ENCODE peak calls at places on chromosomes 6 and 20, in seven cellular contexts. One of them, this sample, is unnamed.

GRCh38 chr6:57207872-57208271 is 14.2 kb downstream of the RAB23 start:
- DNase-seq in HAP-1: no peak
- DNase-seq in left ventricle myocardium inferior: no peak
- DNase-seq in effector memory CD4-positive, alpha-beta T cell: no peak
- DNase-seq in GM06990: no peak
- DNase-seq in fibroblast of lung: no peak
- DNase-seq in CD8-positive, alpha-beta T cell: no peak
- DNase-seq in this sample: no peak

GRCh38 chr20:32037929-32038328 is 14.1 kb upstream of the HCK start:
- DNase-seq in HAP-1: no peak
- DNase-seq in left ventricle myocardium inferior: no peak
- DNase-seq in effector memory CD4-positive, alpha-beta T cell: no peak
- DNase-seq in GM06990: no peak
- DNase-seq in fibroblast of lung: peak; percentile 66
- DNase-seq in CD8-positive, alpha-beta T cell: no peak
- DNase-seq in this sample: peak; percentile 48

GRCh38 chr20:25272223-25273000 is 24.5 kb downstream of the PYGB start:
- DNase-seq in HAP-1: no peak
- DNase-seq in left ventricle myocardium inferior: peak; percentile 7
- DNase-seq in effector memory CD4-positive, alpha-beta T cell: no peak
- DNase-seq in GM06990: no peak
- DNase-seq in fibroblast of lung: no peak
- DNase-seq in CD8-positive, alpha-beta T cell: no peak
- DNase-seq in this sample: peak; percentile 46

GRCh38 chr6:113055086-113055485 is 708.0 kb downstream of the RFPL4B start:
- DNase-seq in HAP-1: no peak
- DNase-seq in left ventricle myocardium inferior: no peak
- DNase-seq in effector memory CD4-positive, alpha-beta T cell: no peak
- DNase-seq in GM06990: no peak
- DNase-seq in fibroblast of lung: no peak
- DNase-seq in CD8-positive, alpha-beta T cell: no peak
- DNase-seq in this sample: no peak

GRCh38 chr6:90375681-90376439 is 79.2 kb upstream of the BACH2 start:
- DNase-seq in HAP-1: no peak
- DNase-seq in left ventricle myocardium inferior: no peak
- DNase-seq in effector memory CD4-positive, alpha-beta T cell: no peak
- DNase-seq in GM06990: no peak
- DNase-seq in fibroblast of lung: peak; percentile 94
- DNase-seq in CD8-positive, alpha-beta T cell: no peak
- DNase-seq in this sample: peak; percentile 71

GRCh38 chr6:137094411-137095008 is 49.7 kb upstream of the IL20RA start:
- DNase-seq in HAP-1: peak; percentile 74
- DNase-seq in left ventricle myocardium inferior: peak; percentile 22
- DNase-seq in effector memory CD4-positive, alpha-beta T cell: peak; percentile 40
- DNase-seq in GM06990: peak; percentile 75
- DNase-seq in fibroblast of lung: peak; percentile 54
- DNase-seq in CD8-positive, alpha-beta T cell: peak; percentile 14
- DNase-seq in this sample: peak; percentile 74

GRCh38 chr6:138378463-138378862 is 758 bp downstream of the SMIM28 start:
- DNase-seq in HAP-1: no peak
- DNase-seq in left ventricle myocardium inferior: no peak
- DNase-seq in effector memory CD4-positive, alpha-beta T cell: no peak
- DNase-seq in GM06990: no peak
- DNase-seq in fibroblast of lung: no peak
- DNase-seq in CD8-positive, alpha-beta T cell: no peak
- DNase-seq in this sample: no peak

GRCh38 chr6:1118287-1118647 is 193.6 kb upstream of the FOXQ1 start:
- DNase-seq in HAP-1: no peak
- DNase-seq in left ventricle myocardium inferior: no peak
- DNase-seq in effector memory CD4-positive, alpha-beta T cell: no peak
- DNase-seq in GM06990: no peak
- DNase-seq in fibroblast of lung: no peak
- DNase-seq in CD8-positive, alpha-beta T cell: no peak
- DNase-seq in this sample: no peak

GRCh38 chr6:98590957-98591356 is 243.4 kb upstream of the POU3F2 start:
- DNase-seq in HAP-1: no peak
- DNase-seq in left ventricle myocardium inferior: no peak
- DNase-seq in effector memory CD4-positive, alpha-beta T cell: no peak
- DNase-seq in GM06990: no peak
- DNase-seq in fibroblast of lung: no peak
- DNase-seq in CD8-positive, alpha-beta T cell: no peak
- DNase-seq in this sample: no peak

GRCh38 chr6:63451238-63451637 is 121.0 kb upstream of the LOC128125822 start:
- DNase-seq in HAP-1: no peak
- DNase-seq in left ventricle myocardium inferior: no peak
- DNase-seq in effector memory CD4-positive, alpha-beta T cell: no peak
- DNase-seq in GM06990: no peak
- DNase-seq in fibroblast of lung: no peak
- DNase-seq in CD8-positive, alpha-beta T cell: no peak
- DNase-seq in this sample: no peak

GRCh38 chr6:112839525-112839961 is 492.4 kb downstream of the RFPL4B start:
- DNase-seq in HAP-1: no peak
- DNase-seq in left ventricle myocardium inferior: no peak
- DNase-seq in effector memory CD4-positive, alpha-beta T cell: no peak
- DNase-seq in GM06990: no peak
- DNase-seq in fibroblast of lung: peak; percentile 91
- DNase-seq in CD8-positive, alpha-beta T cell: no peak
- DNase-seq in this sample: peak; percentile 69

GRCh38 chr6:15501806-15502450 is 160.9 kb downstream of the DTNBP1 start:
- DNase-seq in HAP-1: no peak
- DNase-seq in left ventricle myocardium inferior: peak; percentile 55
- DNase-seq in effector memory CD4-positive, alpha-beta T cell: no peak
- DNase-seq in GM06990: no peak
- DNase-seq in fibroblast of lung: peak; percentile 84
- DNase-seq in CD8-positive, alpha-beta T cell: no peak
- DNase-seq in this sample: peak; percentile 49

GRCh38 chr6:15987569-15987968 is 141.3 kb upstream of the MYLIP start:
- DNase-seq in HAP-1: peak; percentile 30
- DNase-seq in left ventricle myocardium inferior: no peak
- DNase-seq in effector memory CD4-positive, alpha-beta T cell: no peak
- DNase-seq in GM06990: no peak
- DNase-seq in fibroblast of lung: peak; percentile 52
- DNase-seq in CD8-positive, alpha-beta T cell: no peak
- DNase-seq in this sample: peak; percentile 80

GRCh38 chr6:106517699-106518098 is 111.6 kb downstream of the RTN4IP1 start:
- DNase-seq in HAP-1: no peak
- DNase-seq in left ventricle myocardium inferior: no peak
- DNase-seq in effector memory CD4-positive, alpha-beta T cell: no peak
- DNase-seq in GM06990: no peak
- DNase-seq in fibroblast of lung: no peak
- DNase-seq in CD8-positive, alpha-beta T cell: no peak
- DNase-seq in this sample: no peak

GRCh38 chr6:74065713-74066112 is 369.7 kb downstream of the CD109 start:
- DNase-seq in HAP-1: no peak
- DNase-seq in left ventricle myocardium inferior: no peak
- DNase-seq in effector memory CD4-positive, alpha-beta T cell: no peak
- DNase-seq in GM06990: no peak
- DNase-seq in fibroblast of lung: no peak
- DNase-seq in CD8-positive, alpha-beta T cell: no peak
- DNase-seq in this sample: no peak

GRCh38 chr6:75285156-75285639 is 606 bp upstream of the TMEM30A start:
- DNase-seq in HAP-1: no peak
- DNase-seq in left ventricle myocardium inferior: no peak
- DNase-seq in effector memory CD4-positive, alpha-beta T cell: no peak
- DNase-seq in GM06990: peak; percentile 50
- DNase-seq in fibroblast of lung: no peak
- DNase-seq in CD8-positive, alpha-beta T cell: no peak
- DNase-seq in this sample: no peak

GRCh38 chr20:46087161-46087560 is 2.6 kb downstream of the NCOA5 start:
- DNase-seq in HAP-1: no peak
- DNase-seq in left ventricle myocardium inferior: no peak
- DNase-seq in effector memory CD4-positive, alpha-beta T cell: no peak
- DNase-seq in GM06990: no peak
- DNase-seq in fibroblast of lung: peak; percentile 5
- DNase-seq in CD8-positive, alpha-beta T cell: no peak
- DNase-seq in this sample: no peak

GRCh38 chr20:59835448-59836395 is 97.7 kb downstream of the SYCP2 start:
- DNase-seq in HAP-1: peak; percentile 53
- DNase-seq in left ventricle myocardium inferior: peak; percentile 46
- DNase-seq in effector memory CD4-positive, alpha-beta T cell: no peak
- DNase-seq in GM06990: no peak
- DNase-seq in fibroblast of lung: peak; percentile 38
- DNase-seq in CD8-positive, alpha-beta T cell: no peak
- DNase-seq in this sample: peak; percentile 38

GRCh38 chr20:59042151-59042795 is at the start of gene PRELID3B:
- DNase-seq in HAP-1: peak; percentile 43
- DNase-seq in left ventricle myocardium inferior: peak; percentile 36
- DNase-seq in effector memory CD4-positive, alpha-beta T cell: no peak
- DNase-seq in GM06990: no peak
- DNase-seq in fibroblast of lung: peak; percentile 11
- DNase-seq in CD8-positive, alpha-beta T cell: no peak
- DNase-seq in this sample: no peak

GRCh38 chr6:10520468-10520867 is 683 bp upstream of the GCNT2 start:
- DNase-seq in HAP-1: no peak
- DNase-seq in left ventricle myocardium inferior: no peak
- DNase-seq in effector memory CD4-positive, alpha-beta T cell: no peak
- DNase-seq in GM06990: no peak
- DNase-seq in fibroblast of lung: peak; percentile 30
- DNase-seq in CD8-positive, alpha-beta T cell: no peak
- DNase-seq in this sample: peak; percentile 16

GRCh38 chr20:43188861-43189613 is 669 bp downstream of the PTPRT start:
- DNase-seq in HAP-1: no peak
- DNase-seq in left ventricle myocardium inferior: no peak
- DNase-seq in effector memory CD4-positive, alpha-beta T cell: no peak
- DNase-seq in GM06990: no peak
- DNase-seq in fibroblast of lung: no peak
- DNase-seq in CD8-positive, alpha-beta T cell: no peak
- DNase-seq in this sample: no peak

GRCh38 chr20:10670521-10671220 is 3.1 kb downstream of the JAG1 start:
- DNase-seq in HAP-1: peak; percentile 35
- DNase-seq in left ventricle myocardium inferior: no peak
- DNase-seq in effector memory CD4-positive, alpha-beta T cell: no peak
- DNase-seq in GM06990: peak; percentile 55
- DNase-seq in fibroblast of lung: no peak
- DNase-seq in CD8-positive, alpha-beta T cell: no peak
- DNase-seq in this sample: no peak

GRCh38 chr20:34705008-34705382 is 851 bp downstream of the TP53INP2 start:
- DNase-seq in HAP-1: no peak
- DNase-seq in left ventricle myocardium inferior: no peak
- DNase-seq in effector memory CD4-positive, alpha-beta T cell: no peak
- DNase-seq in GM06990: no peak
- DNase-seq in fibroblast of lung: no peak
- DNase-seq in CD8-positive, alpha-beta T cell: no peak
- DNase-seq in this sample: peak; percentile 26

GRCh38 chr20:34703573-34704176 is 469 bp upstream of the TP53INP2 start:
- DNase-seq in HAP-1: peak; percentile 34
- DNase-seq in left ventricle myocardium inferior: no peak
- DNase-seq in effector memory CD4-positive, alpha-beta T cell: no peak
- DNase-seq in GM06990: no peak
- DNase-seq in fibroblast of lung: peak; percentile 22
- DNase-seq in CD8-positive, alpha-beta T cell: no peak
- DNase-seq in this sample: peak; percentile 21

GRCh38 chr20:34703061-34703572 is 1.0 kb upstream of the TP53INP2 start:
- DNase-seq in HAP-1: no peak
- DNase-seq in left ventricle myocardium inferior: no peak
- DNase-seq in effector memory CD4-positive, alpha-beta T cell: no peak
- DNase-seq in GM06990: no peak
- DNase-seq in fibroblast of lung: no peak
- DNase-seq in CD8-positive, alpha-beta T cell: no peak
- DNase-seq in this sample: no peak

GRCh38 chr20:34705383-34706021 is 1.4 kb downstream of the TP53INP2 start:
- DNase-seq in HAP-1: peak; percentile 22
- DNase-seq in left ventricle myocardium inferior: peak; percentile 41
- DNase-seq in effector memory CD4-positive, alpha-beta T cell: no peak
- DNase-seq in GM06990: peak; percentile 14
- DNase-seq in fibroblast of lung: no peak
- DNase-seq in CD8-positive, alpha-beta T cell: no peak
- DNase-seq in this sample: peak; percentile 20

GRCh38 chr20:34704177-34705007 is at the start of gene TP53INP2:
- DNase-seq in HAP-1: peak; percentile 96
- DNase-seq in left ventricle myocardium inferior: peak; percentile 97
- DNase-seq in effector memory CD4-positive, alpha-beta T cell: peak; percentile 90
- DNase-seq in GM06990: peak; percentile 87
- DNase-seq in fibroblast of lung: peak; percentile 89
- DNase-seq in CD8-positive, alpha-beta T cell: peak; percentile 82
- DNase-seq in this sample: peak; percentile 85
- H3K36me3 ChIP-seq in HAP-1: no peaks in the 10 kb centered on the region
- H3K36me3 ChIP-seq in left ventricle myocardium inferior: no peaks in the 10 kb centered on the region
- H3K36me3 ChIP-seq in effector memory CD4-positive, alpha-beta T cell: no peaks in the 10 kb centered on the region
- H3K36me3 ChIP-seq in GM06990: no peaks in the 10 kb centered on the region
- H3K36me3 ChIP-seq in fibroblast of lung: no peaks in the 10 kb centered on the region
- H3K36me3 ChIP-seq in CD8-positive, alpha-beta T cell: no peaks in the 10 kb centered on the region
- H3K36me3 ChIP-seq in this sample: no peaks in the 10 kb centered on the region

DNA sequence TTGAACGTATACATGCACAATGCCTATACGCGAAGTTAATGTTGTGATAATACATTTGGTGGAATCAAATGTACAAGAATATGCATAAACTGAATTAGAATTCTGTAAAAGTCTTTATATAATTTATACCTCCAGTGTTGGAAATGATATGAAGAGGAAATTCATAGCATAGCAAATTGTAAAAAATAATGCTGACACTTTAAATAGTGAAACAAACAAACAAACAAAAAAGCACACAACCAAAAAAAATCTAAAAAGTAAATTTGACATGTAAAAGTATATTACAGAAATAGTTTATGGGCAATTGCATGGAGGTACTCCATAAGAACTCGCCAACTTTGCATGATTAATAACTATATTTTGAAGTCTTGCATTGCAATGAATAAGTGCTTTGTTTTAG is 780.9 kb downstream of the TBC1D32 start:
- DNase-seq in HAP-1: no peak
- DNase-seq in left ventricle myocardium inferior: no peak
- DNase-seq in effector memory CD4-positive, alpha-beta T cell: no peak
- DNase-seq in GM06990: no peak
- DNase-seq in fibroblast of lung: no peak
- DNase-seq in CD8-positive, alpha-beta T cell: no peak
- DNase-seq in this sample: no peak
- H3K4me3 ChIP-seq in HAP-1: no peak overlapping the region
- H3K4me3 ChIP-seq in left ventricle myocardium inferior: no peak overlapping the region
- H3K4me3 ChIP-seq in effector memory CD4-positive, alpha-beta T cell: no peak overlapping the region
- H3K4me3 ChIP-seq in GM06990: no peak overlapping the region
- H3K4me3 ChIP-seq in fibroblast of lung: no peak overlapping the region
- H3K4me3 ChIP-seq in CD8-positive, alpha-beta T cell: no peak overlapping the region
- H3K4me3 ChIP-seq in this sample: no peak overlapping the region

GRCh38 chr6:149769676-149770075 is 20.1 kb downstream of the PCMT1 start:
- DNase-seq in HAP-1: no peak
- DNase-seq in left ventricle myocardium inferior: no peak
- DNase-seq in effector memory CD4-positive, alpha-beta T cell: no peak
- DNase-seq in GM06990: no peak
- DNase-seq in fibroblast of lung: no peak
- DNase-seq in CD8-positive, alpha-beta T cell: no peak
- DNase-seq in this sample: no peak

GRCh38 chr6:149766156-149766768 is 16.7 kb downstream of the PCMT1 start:
- DNase-seq in HAP-1: no peak
- DNase-seq in left ventricle myocardium inferior: no peak
- DNase-seq in effector memory CD4-positive, alpha-beta T cell: no peak
- DNase-seq in GM06990: no peak
- DNase-seq in fibroblast of lung: peak; percentile 56
- DNase-seq in CD8-positive, alpha-beta T cell: no peak
- DNase-seq in this sample: peak; percentile 97

GRCh38 chr6:149761438-149761837 is 11.9 kb downstream of the PCMT1 start:
- DNase-seq in HAP-1: no peak
- DNase-seq in left ventricle myocardium inferior: no peak
- DNase-seq in effector memory CD4-positive, alpha-beta T cell: no peak
- DNase-seq in GM06990: peak; percentile 31
- DNase-seq in fibroblast of lung: no peak
- DNase-seq in CD8-positive, alpha-beta T cell: no peak
- DNase-seq in this sample: no peak

GRCh38 chr6:149763866-149764265 is 14.3 kb downstream of the PCMT1 start:
- DNase-seq in HAP-1: no peak
- DNase-seq in left ventricle myocardium inferior: no peak
- DNase-seq in effector memory CD4-positive, alpha-beta T cell: no peak
- DNase-seq in GM06990: no peak
- DNase-seq in fibroblast of lung: peak; percentile 17
- DNase-seq in CD8-positive, alpha-beta T cell: no peak
- DNase-seq in this sample: no peak
- H3K36me3 ChIP-seq in HAP-1: peaks cover 35% of the 10 kb centered on the region
- H3K36me3 ChIP-seq in left ventricle myocardium inferior: peaks cover 39% of the 10 kb centered on the region
- H3K36me3 ChIP-seq in effector memory CD4-positive, alpha-beta T cell: peaks cover 10% of the 10 kb centered on the region
- H3K36me3 ChIP-seq in GM06990: no peaks in the 10 kb centered on the region
- H3K36me3 ChIP-seq in fibroblast of lung: no peaks in the 10 kb centered on the region
- H3K36me3 ChIP-seq in CD8-positive, alpha-beta T cell: peaks cover 5% of the 10 kb centered on the region
- H3K36me3 ChIP-seq in this sample: peaks cover 13% of the 10 kb centered on the region

GRCh38 chr6:5025911-5026819 is 22.3 kb upstream of the RPP40 start:
- DNase-seq in HAP-1: peak; percentile 72
- DNase-seq in left ventricle myocardium inferior: peak; percentile 58
- DNase-seq in effector memory CD4-positive, alpha-beta T cell: no peak
- DNase-seq in GM06990: no peak
- DNase-seq in fibroblast of lung: peak; percentile 51
- DNase-seq in CD8-positive, alpha-beta T cell: no peak
- DNase-seq in this sample: peak; percentile 6
- H3K4me3 ChIP-seq in HAP-1: peak overlapping the region; percentile 19
- H3K4me3 ChIP-seq in left ventricle myocardium inferior: peak overlapping the region; percentile 70
- H3K4me3 ChIP-seq in effector memory CD4-positive, alpha-beta T cell: no peak overlapping the region
- H3K4me3 ChIP-seq in GM06990: no peak overlapping the region
- H3K4me3 ChIP-seq in fibroblast of lung: peak overlapping the region; percentile 58
- H3K4me3 ChIP-seq in CD8-positive, alpha-beta T cell: peak overlapping the region; percentile 38
- H3K4me3 ChIP-seq in this sample: peak overlapping the region; percentile 64

This sample was measured in brain microvascular endothelial cell.